ENCODE peak calls at places on chromosome X, in six cellular contexts. One of them, this sample, is unnamed.

GRCh38 chrX:38126179-38126578 is 94.5 kb downstream of the SRPX start:
- DNase-seq in SIG-M5: no peak
- DNase-seq in AG10803: no peak
- DNase-seq in HFFc6: no peak
- DNase-seq in K562: no peak
- DNase-seq in AG04449: no peak
- DNase-seq in this sample: no peak

GRCh38 chrX:24026403-24026801 is 584 bp downstream of the KLHL15 start:
- DNase-seq in SIG-M5: no peak
- DNase-seq in AG10803: no peak
- DNase-seq in HFFc6: no peak
- DNase-seq in K562: peak
- DNase-seq in AG04449: no peak
- DNase-seq in this sample: no peak

GRCh38 chrX:63363788-63364187 is 12.7 kb upstream of the SPIN4 start:
- DNase-seq in SIG-M5: no peak
- DNase-seq in AG10803: no peak
- DNase-seq in HFFc6: no peak
- DNase-seq in K562: no peak
- DNase-seq in AG04449: no peak
- DNase-seq in this sample: no peak

GRCh38 chrX:1466232-1466661 is 13.5 kb upstream of the ASMTL start:
- DNase-seq in SIG-M5: no peak
- DNase-seq in AG10803: no peak
- DNase-seq in HFFc6: no peak
- DNase-seq in K562: no peak
- DNase-seq in AG04449: no peak
- DNase-seq in this sample: no peak

GRCh38 chrX:7147978-7148824 is at the start of gene PUDP:
- DNase-seq in SIG-M5: no peak
- DNase-seq in AG10803: peak
- DNase-seq in HFFc6: peak
- DNase-seq in K562: peak
- DNase-seq in AG04449: no peak
- DNase-seq in this sample: peak

GRCh38 chrX:80792205-80792604 is 17.5 kb downstream of the BRWD3 start:
- DNase-seq in SIG-M5: no peak
- DNase-seq in AG10803: no peak
- DNase-seq in HFFc6: no peak
- DNase-seq in K562: no peak
- DNase-seq in AG04449: no peak
- DNase-seq in this sample: no peak

GRCh38 chrX:40244980-40245379 is 147.2 kb upstream of the BCOR start:
- DNase-seq in SIG-M5: no peak
- DNase-seq in AG10803: no peak
- DNase-seq in HFFc6: peak
- DNase-seq in K562: no peak
- DNase-seq in AG04449: no peak
- DNase-seq in this sample: no peak

GRCh38 chrX:153771686-153772607 is 7.9 kb downstream of the PLXNB3 start:
- DNase-seq in SIG-M5: no peak
- DNase-seq in AG10803: no peak
- DNase-seq in HFFc6: no peak
- DNase-seq in K562: no peak
- DNase-seq in AG04449: no peak
- DNase-seq in this sample: no peak

GRCh38 chrX:39613997-39614679 is 483.6 kb downstream of the BCOR start:
- DNase-seq in SIG-M5: no peak
- DNase-seq in AG10803: no peak
- DNase-seq in HFFc6: no peak
- DNase-seq in K562: no peak
- DNase-seq in AG04449: no peak
- DNase-seq in this sample: no peak

GRCh38 chrX:68843992-68844391 is 15.2 kb downstream of the EFNB1 start:
- DNase-seq in SIG-M5: no peak
- DNase-seq in AG10803: no peak
- DNase-seq in HFFc6: no peak
- DNase-seq in K562: no peak
- DNase-seq in AG04449: no peak
- DNase-seq in this sample: no peak

GRCh38 chrX:68185161-68185560 is 248.1 kb downstream of the OPHN1 start:
- DNase-seq in SIG-M5: no peak
- DNase-seq in AG10803: peak
- DNase-seq in HFFc6: no peak
- DNase-seq in K562: no peak
- DNase-seq in AG04449: no peak
- DNase-seq in this sample: no peak

GRCh38 chrX:118682258-118683014 is 45.0 kb upstream of the IL13RA1 start:
- DNase-seq in SIG-M5: no peak
- DNase-seq in AG10803: no peak
- DNase-seq in HFFc6: no peak
- DNase-seq in K562: no peak
- DNase-seq in AG04449: no peak
- DNase-seq in this sample: no peak

GRCh38 chrX:115392031-115392430 is 102.5 kb downstream of the LUZP4 start:
- DNase-seq in SIG-M5: no peak
- DNase-seq in AG10803: no peak
- DNase-seq in HFFc6: no peak
- DNase-seq in K562: no peak
- DNase-seq in AG04449: no peak
- DNase-seq in this sample: no peak

GRCh38 chrX:39856472-39857121 is 241.2 kb downstream of the BCOR start:
- DNase-seq in SIG-M5: no peak
- DNase-seq in AG10803: no peak
- DNase-seq in HFFc6: no peak
- DNase-seq in K562: no peak
- DNase-seq in AG04449: no peak
- DNase-seq in this sample: no peak

GRCh38 chrX:118644378-118644777 is 83.0 kb upstream of the IL13RA1 start:
- DNase-seq in SIG-M5: no peak
- DNase-seq in AG10803: peak
- DNase-seq in HFFc6: peak
- DNase-seq in K562: peak
- DNase-seq in AG04449: no peak
- DNase-seq in this sample: peak

GRCh38 chrX:14777484-14777883 is 95.4 kb downstream of the FANCB start:
- DNase-seq in SIG-M5: no peak
- DNase-seq in AG10803: peak
- DNase-seq in HFFc6: peak
- DNase-seq in K562: no peak
- DNase-seq in AG04449: no peak
- DNase-seq in this sample: no peak

GRCh38 chrX:51860679-51861078 is 32.7 kb upstream of the MAGED1 start:
- DNase-seq in SIG-M5: no peak
- DNase-seq in AG10803: peak
- DNase-seq in HFFc6: no peak
- DNase-seq in K562: peak
- DNase-seq in AG04449: no peak
- DNase-seq in this sample: no peak

GRCh38 chrX:40174594-40175415 is 77.0 kb upstream of the BCOR start:
- DNase-seq in SIG-M5: no peak
- DNase-seq in AG10803: peak
- DNase-seq in HFFc6: peak
- DNase-seq in K562: no peak
- DNase-seq in AG04449: no peak
- DNase-seq in this sample: no peak

GRCh38 chrX:136643243-136643642 is 4.7 kb upstream of the CD40LG start:
- DNase-seq in SIG-M5: no peak
- DNase-seq in AG10803: no peak
- DNase-seq in HFFc6: no peak
- DNase-seq in K562: no peak
- DNase-seq in AG04449: no peak
- DNase-seq in this sample: no peak

GRCh38 chrX:102651242-102651967 is at the start of gene GPRASP1:
- DNase-seq in SIG-M5: no peak
- DNase-seq in AG10803: peak
- DNase-seq in HFFc6: peak
- DNase-seq in K562: no peak
- DNase-seq in AG04449: no peak
- DNase-seq in this sample: no peak

GRCh38 chrX:40402771-40403533 is 177.8 kb upstream of the ATP6AP2 start:
- DNase-seq in SIG-M5: no peak
- DNase-seq in AG10803: peak
- DNase-seq in HFFc6: peak
- DNase-seq in K562: peak
- DNase-seq in AG04449: peak
- DNase-seq in this sample: peak

GRCh38 chrX:85941275-85941674 is 106.1 kb downstream of the CHM start:
- DNase-seq in SIG-M5: no peak
- DNase-seq in AG10803: no peak
- DNase-seq in HFFc6: no peak
- DNase-seq in K562: no peak
- DNase-seq in AG04449: no peak
- DNase-seq in this sample: no peak

GRCh38 chrX:130770615-130771014 is 132.4 kb downstream of the ENOX2 start:
- DNase-seq in SIG-M5: no peak
- DNase-seq in AG10803: peak
- DNase-seq in HFFc6: peak
- DNase-seq in K562: no peak
- DNase-seq in AG04449: peak
- DNase-seq in this sample: peak